ENCODE peak calls at places on chromosome 13, in four cellular contexts. C is suprapubic skin, A is left ventricle myocardium inferior, F is keratinocyte. W is an unnamed sample.

GRCh38 chr13:75181906-75182305 is 300.1 kb downstream of the TBC1D4 start:
- DNase-seq in A (no peak), C (no peak), F (peak), W (no peak)

GRCh38 chr13:33639158-33639557 is 178.8 kb upstream of the RFC3 start:
- DNase-seq in F (no peak), C (peak), A (no peak), W (no peak)

GRCh38 chr13:73934215-73934623 is 200.0 kb downstream of the KLF12 start:
- DNase-seq in A (no peak), C (no peak), F (no peak), W (no peak)

GRCh38 chr13:113552786-113553540 is 31.6 kb upstream of the TFDP1 start:
- DNase-seq in F (no peak), C (no peak), A (no peak), W (peak)

GRCh38 chr13:111252449-111253124 is 67.9 kb upstream of the TEX29 start:
- DNase-seq in C (no peak), F (no peak), A (peak), W (no peak)

GRCh38 chr13:64767054-64767453 is 2463.1 kb downstream of the PCDH9 start:
- DNase-seq in A (no peak), F (no peak), C (no peak), W (no peak)

GRCh38 chr13:28568286-28568685 is 73.4 kb upstream of the FLT1 start:
- DNase-seq in C (no peak), A (peak), F (no peak), W (no peak)

GRCh38 chr13:112053744-112054615 is 13.0 kb upstream of the SOX1 start:
- DNase-seq in C (no peak), A (no peak), F (no peak), W (no peak)

GRCh38 chr13:50989476-50989875 is 79.9 kb downstream of the RNASEH2B start:
- DNase-seq in A (no peak), F (no peak), C (no peak), W (no peak)

GRCh38 chr13:79711631-79712030 is 230.7 kb downstream of the NDFIP2 start:
- DNase-seq in A (no peak), F (no peak), C (no peak), W (no peak)

GRCh38 chr13:44158741-44159632 is 214.6 kb upstream of the SERP2 start:
- DNase-seq in F (no peak), A (no peak), C (no peak), W (no peak)

GRCh38 chr13:113967729-113968462 is 6.0 kb downstream of the C13orf46 start:
- DNase-seq in A (peak), F (no peak), C (peak), W (peak)

GRCh38 chr13:113759525-113760137 is 605 bp downstream of the TMEM255B start:
- DNase-seq in A (no peak), F (no peak), C (peak), W (no peak)

GRCh38 chr13:100149389-100149788 is 60.5 kb downstream of the PCCA start:
- DNase-seq in C (no peak), A (no peak), F (no peak), W (no peak)

GRCh38 chr13:74889321-74889720 is 592.6 kb downstream of the TBC1D4 start:
- DNase-seq in C (no peak), A (no peak), F (peak), W (no peak)

GRCh38 chr13:97273341-97273831 is 51.3 kb downstream of the MBNL2 start:
- DNase-seq in A (no peak), F (peak), C (no peak), W (no peak)

GRCh38 chr13:44537238-44537637 is 38.9 kb downstream of the TSC22D1 start:
- DNase-seq in C (no peak), A (no peak), F (no peak), W (no peak)

GRCh38 chr13:111402441-111402840 is 82.0 kb downstream of the TEX29 start:
- DNase-seq in A (no peak), F (no peak), C (no peak), W (no peak)

GRCh38 chr13:42215578-42216421 is 56.2 kb upstream of the AKAP11 start:
- DNase-seq in C (no peak), F (no peak), A (no peak), W (no peak)

GRCh38 chr13:83620535-83621220 is 261.6 kb downstream of the SLITRK1 start:
- DNase-seq in F (no peak), C (no peak), A (no peak), W (no peak)

GRCh38 chr13:114019367-114019766 is 45.5 kb upstream of the C13orf46 start:
- DNase-seq in C (no peak), F (no peak), A (no peak), W (no peak)

GRCh38 chr13:97334690-97335089 is 99.3 kb upstream of the RAP2A start:
- DNase-seq in A (no peak), C (no peak), F (no peak), W (no peak)

GRCh38 chr13:32272021-32272695 is 43.0 kb downstream of the ZAR1L start:
- DNase-seq in A (no peak), F (no peak), C (no peak), W (no peak)

GRCh38 chr13:32264407-32264806 is 50.8 kb downstream of the ZAR1L start:
- DNase-seq in F (no peak), A (peak), C (peak), W (no peak)

GRCh38 chr13:32265726-32266125 is 49.4 kb downstream of the ZAR1L start:
- DNase-seq in A (no peak), F (no peak), C (no peak), W (no peak)

GRCh38 chr13:32266130-32266529 is 49.0 kb downstream of the ZAR1L start:
- DNase-seq in F (no peak), C (no peak), A (no peak), W (no peak)

DNA sequence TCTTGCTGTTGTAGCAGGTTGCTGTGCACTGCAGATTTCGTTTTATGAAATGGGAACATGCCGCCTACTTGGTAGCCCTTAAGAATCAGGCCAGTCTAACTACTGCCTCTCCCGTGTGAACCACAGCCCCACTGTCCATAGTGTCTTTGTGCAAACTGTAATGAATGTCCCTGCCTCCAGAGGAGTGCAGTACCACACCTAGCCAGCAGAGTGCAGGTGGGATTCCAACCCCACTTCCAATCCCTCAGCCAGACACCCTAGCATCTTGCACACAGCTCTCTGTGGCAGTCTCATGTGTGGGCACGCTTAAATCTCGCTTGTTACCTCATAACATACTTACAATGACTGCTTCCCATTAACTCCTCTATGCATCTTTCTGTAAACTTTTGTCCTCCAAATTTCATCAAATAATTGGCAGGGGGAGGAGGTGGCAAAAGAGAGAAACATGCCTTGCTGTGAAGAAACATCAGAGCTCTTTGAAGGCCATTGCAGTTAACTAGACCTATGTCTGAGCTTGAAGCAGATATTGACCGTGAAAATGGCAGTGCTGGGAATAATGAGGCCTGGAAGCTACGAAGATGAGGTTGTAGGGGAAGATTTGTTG is 47.2 kb downstream of the ZAR1L start:
- DNase-seq in F (no peak), A (no peak), C (no peak), W (no peak)
- TF ChIP-seq CTCF in F (peak), A (peak), C (peak), W (peak)

GRCh38 chr13:20774746-20775145 is 985 bp upstream of the EEF1AKMT1 start:
- DNase-seq in A (no peak), C (no peak), F (no peak), W (no peak)

GRCh38 chr13:20773194-20774080 is at the start of gene EEF1AKMT1:
- DNase-seq in C (peak), F (peak), A (peak), W (peak)

GRCh38 chr13:20775961-20776360 is 2.2 kb upstream of the EEF1AKMT1 start:
- DNase-seq in F (no peak), C (no peak), A (no peak), W (no peak)

GRCh38 chr13:20779405-20779804 is 5.6 kb upstream of the EEF1AKMT1 start:
- DNase-seq in C (no peak), A (no peak), F (no peak), W (no peak)

DNA sequence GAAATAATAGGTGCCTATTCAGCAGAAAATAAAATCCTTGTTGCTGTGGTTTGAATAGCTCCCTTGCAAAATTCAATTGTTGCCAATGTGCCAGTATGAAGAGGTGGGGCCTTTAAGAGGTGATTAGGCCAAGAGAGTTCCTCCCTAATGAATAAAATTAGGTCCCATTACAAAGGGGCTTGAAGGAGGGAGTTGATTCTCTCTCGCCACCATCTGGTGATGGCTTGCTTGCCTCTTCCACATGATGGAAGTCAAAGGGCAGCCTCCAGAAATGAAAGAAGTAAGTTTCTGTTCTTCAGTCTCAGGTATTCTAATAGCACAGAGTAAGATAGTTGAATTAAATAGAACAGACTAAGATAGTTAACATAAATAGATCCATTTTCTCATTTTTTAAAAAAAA is 3.0 kb upstream of the EEF1AKMT1 start:
- DNase-seq in F (no peak), A (no peak), C (no peak), W (no peak)
- TF ChIP-seq CTCF in F (no peak), A (no peak), C (no peak), W (no peak)

DNA sequence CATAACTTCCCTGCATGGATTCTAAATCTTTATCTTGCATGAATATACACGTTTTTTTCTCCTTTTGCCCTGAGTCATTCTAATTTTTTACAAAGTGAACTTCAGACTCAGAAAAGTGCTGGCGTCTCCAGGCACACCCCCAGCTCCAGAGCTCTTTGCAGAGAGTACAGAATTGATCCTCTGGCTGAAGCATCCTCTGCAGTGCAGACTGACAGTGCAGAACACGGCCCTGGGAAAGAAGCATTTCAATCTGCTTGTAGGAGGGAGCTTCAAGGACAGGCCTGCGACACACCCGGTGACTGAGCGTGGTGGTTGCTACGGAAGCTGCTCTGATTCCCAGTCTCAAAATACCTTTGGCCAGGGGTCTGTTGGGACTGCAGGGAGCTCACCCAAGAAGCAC is 228.1 kb downstream of the FGF9 start:
- DNase-seq in A (no peak), C (no peak), F (no peak), W (no peak)
- TF ChIP-seq CTCF in A (no peak), C (no peak), F (no peak), W (no peak)

GRCh38 chr13:23515116-23515515 is 55.1 kb upstream of the TNFRSF19 start:
- DNase-seq in F (no peak), C (no peak), A (no peak), W (no peak)

GRCh38 chr13:23514076-23514475 is 56.1 kb upstream of the TNFRSF19 start:
- DNase-seq in A (no peak), C (no peak), F (no peak), W (no peak)

GRCh38 chr13:23510979-23511735 is 59.1 kb upstream of the TNFRSF19 start:
- DNase-seq in C (no peak), F (no peak), A (no peak), W (no peak)

GRCh38 chr13:23513460-23513859 is 56.8 kb upstream of the TNFRSF19 start:
- DNase-seq in F (no peak), C (no peak), A (no peak), W (no peak)

GRCh38 chr13:23512762-23513395 is 57.3 kb upstream of the TNFRSF19 start:
- DNase-seq in C (no peak), A (no peak), F (no peak), W (no peak)
- TF ChIP-seq CTCF in C (no peak), A (no peak), F (no peak), W (peak)

GRCh38 chr13:49812806-49813205 is 20.3 kb upstream of the KPNA3 start:
- DNase-seq in F (no peak), C (no peak), A (no peak), W (no peak)
- TF ChIP-seq CTCF in F (no peak), C (no peak), A (no peak), W (no peak)

DNA sequence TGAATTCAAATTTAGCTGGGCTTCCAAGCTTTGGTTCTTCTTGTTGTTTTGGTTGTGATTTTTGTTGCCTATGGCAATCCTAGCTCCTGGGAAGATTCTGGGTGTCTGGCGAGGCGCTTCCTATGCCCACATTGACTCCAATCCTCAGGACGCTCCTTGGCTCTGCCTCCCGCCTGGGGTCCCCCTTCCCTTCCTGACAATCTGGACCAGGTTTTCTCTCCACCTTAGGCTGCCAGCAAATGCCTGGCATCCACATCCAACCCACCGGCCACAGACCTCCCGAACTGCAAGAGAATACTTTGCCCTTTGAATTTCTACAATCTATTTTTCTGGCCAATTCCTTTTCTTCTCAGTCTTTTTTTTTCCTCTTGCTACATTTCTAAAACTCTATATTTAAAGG is 186.9 kb upstream of the UBL3 start:
- DNase-seq in C (no peak), A (no peak), F (no peak), W (no peak)
- TF ChIP-seq CTCF in C (no peak), A (no peak), F (no peak), W (no peak)

DNA sequence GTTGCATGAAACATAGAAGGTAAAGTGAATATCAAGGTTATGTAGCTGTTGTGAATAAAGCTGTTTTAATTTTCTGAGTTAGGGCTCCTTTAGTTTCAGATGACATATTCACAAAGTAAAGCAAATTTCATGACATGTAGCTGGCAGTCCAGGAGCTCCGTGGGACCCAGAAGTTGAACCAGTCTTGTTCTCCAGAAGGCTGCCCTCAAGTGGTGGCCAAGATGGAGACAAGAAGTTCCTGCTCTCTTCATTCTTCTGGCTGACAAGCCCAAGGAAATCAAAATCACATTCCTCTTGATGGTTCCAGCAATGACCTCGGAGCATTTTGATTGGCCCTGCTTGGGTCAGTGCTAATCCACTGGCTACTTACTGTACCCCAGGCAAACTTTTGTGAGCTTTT is 128.7 kb downstream of the LIG4 start:
- DNase-seq in A (no peak), C (no peak), F (no peak), W (no peak)
- TF ChIP-seq CTCF in A (no peak), C (no peak), F (no peak), W (peak)

W was measured in chondrocyte.